ENCODE peak calls at places on chromosomes 4 and X, in nine cellular contexts. One of them, this sample, is unnamed.
A peak's percentile ranks its signal among the peaks of the same experiment; 100 is the strongest.

GRCh38 chr4:89681219-89681618 is 155.7 kb downstream of the SNCA start:
- DNase-seq in AG09309: no peak
- DNase-seq in KBM-7: peak; percentile 13
- DNase-seq in testis: no peak
- DNase-seq in stimulated activated CD4-positive, alpha-beta T cell treated with anti-CD3 and anti-CD28 coated beads, Interleukin-2, amount 100 ng/mL, for 24 hours: no peak
- DNase-seq in HS-5: no peak
- DNase-seq in right atrium auricular region: no peak
- DNase-seq in T-helper 1 cell: no peak
- DNase-seq in NCI-H1092 treated with DMSO at 0.1 percent for 48 hours: no peak
- DNase-seq in this sample: no peak

GRCh38 chr4:139267301-139267700 is 12.7 kb downstream of the MGARP start:
- DNase-seq in AG09309: no peak
- DNase-seq in KBM-7: no peak
- DNase-seq in testis: no peak
- DNase-seq in stimulated activated CD4-positive, alpha-beta T cell treated with anti-CD3 and anti-CD28 coated beads, Interleukin-2, amount 100 ng/mL, for 24 hours: no peak
- DNase-seq in HS-5: no peak
- DNase-seq in right atrium auricular region: no peak
- DNase-seq in T-helper 1 cell: no peak
- DNase-seq in NCI-H1092 treated with DMSO at 0.1 percent for 48 hours: no peak
- DNase-seq in this sample: no peak

GRCh38 chrX:77704881-77705280 is 81.1 kb downstream of the ATRX start:
- DNase-seq in AG09309: no peak
- DNase-seq in KBM-7: no peak
- DNase-seq in testis: no peak
- DNase-seq in stimulated activated CD4-positive, alpha-beta T cell treated with anti-CD3 and anti-CD28 coated beads, Interleukin-2, amount 100 ng/mL, for 24 hours: no peak
- DNase-seq in HS-5: no peak
- DNase-seq in right atrium auricular region: no peak
- DNase-seq in T-helper 1 cell: no peak
- DNase-seq in NCI-H1092 treated with DMSO at 0.1 percent for 48 hours: no peak
- DNase-seq in this sample: no peak

GRCh38 chr4:55364691-55365346 is 18.8 kb downstream of the SRD5A3 start:
- DNase-seq in AG09309: no peak
- DNase-seq in KBM-7: no peak
- DNase-seq in testis: no peak
- DNase-seq in stimulated activated CD4-positive, alpha-beta T cell treated with anti-CD3 and anti-CD28 coated beads, Interleukin-2, amount 100 ng/mL, for 24 hours: no peak
- DNase-seq in HS-5: no peak
- DNase-seq in right atrium auricular region: peak; percentile 2
- DNase-seq in T-helper 1 cell: no peak
- DNase-seq in NCI-H1092 treated with DMSO at 0.1 percent for 48 hours: no peak
- DNase-seq in this sample: no peak

GRCh38 chr4:121484633-121485032 is 103.8 kb upstream of the QRFPR start:
- DNase-seq in AG09309: peak; percentile 32
- DNase-seq in KBM-7: peak; percentile 28
- DNase-seq in testis: peak; percentile 56
- DNase-seq in stimulated activated CD4-positive, alpha-beta T cell treated with anti-CD3 and anti-CD28 coated beads, Interleukin-2, amount 100 ng/mL, for 24 hours: no peak
- DNase-seq in HS-5: peak; percentile 8
- DNase-seq in right atrium auricular region: no peak
- DNase-seq in T-helper 1 cell: no peak
- DNase-seq in NCI-H1092 treated with DMSO at 0.1 percent for 48 hours: peak; percentile 38
- DNase-seq in this sample: peak; percentile 73

GRCh38 chr4:182648766-182649165 is 268.4 kb downstream of the DCTD start:
- DNase-seq in AG09309: no peak
- DNase-seq in KBM-7: no peak
- DNase-seq in testis: no peak
- DNase-seq in stimulated activated CD4-positive, alpha-beta T cell treated with anti-CD3 and anti-CD28 coated beads, Interleukin-2, amount 100 ng/mL, for 24 hours: no peak
- DNase-seq in HS-5: no peak
- DNase-seq in right atrium auricular region: no peak
- DNase-seq in T-helper 1 cell: no peak
- DNase-seq in NCI-H1092 treated with DMSO at 0.1 percent for 48 hours: peak; percentile 41
- DNase-seq in this sample: no peak

GRCh38 chr4:152513078-152513477 is 22.8 kb downstream of the FBXW7 start:
- DNase-seq in AG09309: no peak
- DNase-seq in KBM-7: no peak
- DNase-seq in testis: no peak
- DNase-seq in stimulated activated CD4-positive, alpha-beta T cell treated with anti-CD3 and anti-CD28 coated beads, Interleukin-2, amount 100 ng/mL, for 24 hours: no peak
- DNase-seq in HS-5: no peak
- DNase-seq in right atrium auricular region: no peak
- DNase-seq in T-helper 1 cell: no peak
- DNase-seq in NCI-H1092 treated with DMSO at 0.1 percent for 48 hours: no peak
- DNase-seq in this sample: no peak

GRCh38 chr4:78518551-78518950 is 33.0 kb upstream of the ANXA3 start:
- DNase-seq in AG09309: no peak
- DNase-seq in KBM-7: no peak
- DNase-seq in testis: no peak
- DNase-seq in stimulated activated CD4-positive, alpha-beta T cell treated with anti-CD3 and anti-CD28 coated beads, Interleukin-2, amount 100 ng/mL, for 24 hours: no peak
- DNase-seq in HS-5: no peak
- DNase-seq in right atrium auricular region: no peak
- DNase-seq in T-helper 1 cell: no peak
- DNase-seq in NCI-H1092 treated with DMSO at 0.1 percent for 48 hours: no peak
- DNase-seq in this sample: no peak

GRCh38 chrX:79100791-79101484 is 43.5 kb upstream of the GPR174 start:
- DNase-seq in AG09309: no peak
- DNase-seq in KBM-7: no peak
- DNase-seq in testis: no peak
- DNase-seq in stimulated activated CD4-positive, alpha-beta T cell treated with anti-CD3 and anti-CD28 coated beads, Interleukin-2, amount 100 ng/mL, for 24 hours: no peak
- DNase-seq in HS-5: no peak
- DNase-seq in right atrium auricular region: no peak
- DNase-seq in T-helper 1 cell: no peak
- DNase-seq in NCI-H1092 treated with DMSO at 0.1 percent for 48 hours: no peak
- DNase-seq in this sample: no peak

GRCh38 chrX:42746606-42747005 is 31.4 kb downstream of the PPP1R2C start:
- DNase-seq in AG09309: peak; percentile 47
- DNase-seq in KBM-7: peak; percentile 68
- DNase-seq in testis: no peak
- DNase-seq in stimulated activated CD4-positive, alpha-beta T cell treated with anti-CD3 and anti-CD28 coated beads, Interleukin-2, amount 100 ng/mL, for 24 hours: no peak
- DNase-seq in HS-5: peak; percentile 8
- DNase-seq in right atrium auricular region: no peak
- DNase-seq in T-helper 1 cell: no peak
- DNase-seq in NCI-H1092 treated with DMSO at 0.1 percent for 48 hours: no peak
- DNase-seq in this sample: peak; percentile 91

GRCh38 chr4:150598906-150599305 is 17.0 kb downstream of the MAB21L2 start:
- DNase-seq in AG09309: no peak
- DNase-seq in KBM-7: no peak
- DNase-seq in testis: no peak
- DNase-seq in stimulated activated CD4-positive, alpha-beta T cell treated with anti-CD3 and anti-CD28 coated beads, Interleukin-2, amount 100 ng/mL, for 24 hours: no peak
- DNase-seq in HS-5: no peak
- DNase-seq in right atrium auricular region: no peak
- DNase-seq in T-helper 1 cell: no peak
- DNase-seq in NCI-H1092 treated with DMSO at 0.1 percent for 48 hours: no peak
- DNase-seq in this sample: no peak

GRCh38 chrX:29890004-29890403 is 325.4 kb upstream of the MAGEB2 start:
- DNase-seq in AG09309: no peak
- DNase-seq in KBM-7: no peak
- DNase-seq in testis: no peak
- DNase-seq in stimulated activated CD4-positive, alpha-beta T cell treated with anti-CD3 and anti-CD28 coated beads, Interleukin-2, amount 100 ng/mL, for 24 hours: no peak
- DNase-seq in HS-5: no peak
- DNase-seq in right atrium auricular region: no peak
- DNase-seq in T-helper 1 cell: no peak
- DNase-seq in NCI-H1092 treated with DMSO at 0.1 percent for 48 hours: no peak
- DNase-seq in this sample: peak; percentile 2

GRCh38 chr4:176002007-176002623 is 63.5 kb upstream of the WDR17 start:
- DNase-seq in AG09309: no peak
- DNase-seq in KBM-7: peak; percentile 37
- DNase-seq in testis: peak; percentile 33
- DNase-seq in stimulated activated CD4-positive, alpha-beta T cell treated with anti-CD3 and anti-CD28 coated beads, Interleukin-2, amount 100 ng/mL, for 24 hours: no peak
- DNase-seq in HS-5: no peak
- DNase-seq in right atrium auricular region: no peak
- DNase-seq in T-helper 1 cell: no peak
- DNase-seq in NCI-H1092 treated with DMSO at 0.1 percent for 48 hours: peak; percentile 7
- DNase-seq in this sample: peak; percentile 6

GRCh38 chrX:15815779-15816452 is 25.6 kb downstream of the ZRSR2 start:
- DNase-seq in AG09309: no peak
- DNase-seq in KBM-7: peak; percentile 80
- DNase-seq in testis: peak; percentile 23
- DNase-seq in stimulated activated CD4-positive, alpha-beta T cell treated with anti-CD3 and anti-CD28 coated beads, Interleukin-2, amount 100 ng/mL, for 24 hours: no peak
- DNase-seq in HS-5: no peak
- DNase-seq in right atrium auricular region: no peak
- DNase-seq in T-helper 1 cell: no peak
- DNase-seq in NCI-H1092 treated with DMSO at 0.1 percent for 48 hours: no peak
- DNase-seq in this sample: peak; percentile 38

GRCh38 chr4:646460-646859 is 21.1 kb downstream of the PDE6B start:
- DNase-seq in AG09309: no peak
- DNase-seq in KBM-7: no peak
- DNase-seq in testis: peak; percentile 71
- DNase-seq in stimulated activated CD4-positive, alpha-beta T cell treated with anti-CD3 and anti-CD28 coated beads, Interleukin-2, amount 100 ng/mL, for 24 hours: peak; percentile 38
- DNase-seq in HS-5: no peak
- DNase-seq in right atrium auricular region: no peak
- DNase-seq in T-helper 1 cell: no peak
- DNase-seq in NCI-H1092 treated with DMSO at 0.1 percent for 48 hours: no peak
- DNase-seq in this sample: no peak

GRCh38 chr4:185384877-185385465 is 10.8 kb downstream of the LRP2BP start:
- DNase-seq in AG09309: no peak
- DNase-seq in KBM-7: peak; percentile 70
- DNase-seq in testis: no peak
- DNase-seq in stimulated activated CD4-positive, alpha-beta T cell treated with anti-CD3 and anti-CD28 coated beads, Interleukin-2, amount 100 ng/mL, for 24 hours: no peak
- DNase-seq in HS-5: no peak
- DNase-seq in right atrium auricular region: no peak
- DNase-seq in T-helper 1 cell: no peak
- DNase-seq in NCI-H1092 treated with DMSO at 0.1 percent for 48 hours: no peak
- DNase-seq in this sample: peak; percentile 5

GRCh38 chr4:89410687-89411086 is 103.1 kb upstream of the GPRIN3 start:
- DNase-seq in AG09309: peak; percentile 21
- DNase-seq in KBM-7: no peak
- DNase-seq in testis: no peak
- DNase-seq in stimulated activated CD4-positive, alpha-beta T cell treated with anti-CD3 and anti-CD28 coated beads, Interleukin-2, amount 100 ng/mL, for 24 hours: no peak
- DNase-seq in HS-5: peak; percentile 6
- DNase-seq in right atrium auricular region: no peak
- DNase-seq in T-helper 1 cell: no peak
- DNase-seq in NCI-H1092 treated with DMSO at 0.1 percent for 48 hours: no peak
- DNase-seq in this sample: peak; percentile 57

GRCh38 chrX:97672138-97672537 is 788.4 kb downstream of the RPA4 start:
- DNase-seq in AG09309: no peak
- DNase-seq in KBM-7: no peak
- DNase-seq in testis: no peak
- DNase-seq in stimulated activated CD4-positive, alpha-beta T cell treated with anti-CD3 and anti-CD28 coated beads, Interleukin-2, amount 100 ng/mL, for 24 hours: no peak
- DNase-seq in HS-5: no peak
- DNase-seq in right atrium auricular region: no peak
- DNase-seq in T-helper 1 cell: no peak
- DNase-seq in NCI-H1092 treated with DMSO at 0.1 percent for 48 hours: peak; percentile 66
- DNase-seq in this sample: no peak

GRCh38 chrX:155028749-155029360 is 2.2 kb downstream of the FUNDC2 start:
- DNase-seq in AG09309: no peak
- DNase-seq in KBM-7: no peak
- DNase-seq in testis: no peak
- DNase-seq in stimulated activated CD4-positive, alpha-beta T cell treated with anti-CD3 and anti-CD28 coated beads, Interleukin-2, amount 100 ng/mL, for 24 hours: no peak
- DNase-seq in HS-5: no peak
- DNase-seq in right atrium auricular region: no peak
- DNase-seq in T-helper 1 cell: no peak
- DNase-seq in NCI-H1092 treated with DMSO at 0.1 percent for 48 hours: no peak
- DNase-seq in this sample: peak; percentile 44

GRCh38 chr4:39029752-39030694 is 2.2 kb downstream of the TMEM156 start:
- DNase-seq in AG09309: no peak
- DNase-seq in KBM-7: peak; percentile 40
- DNase-seq in testis: no peak
- DNase-seq in stimulated activated CD4-positive, alpha-beta T cell treated with anti-CD3 and anti-CD28 coated beads, Interleukin-2, amount 100 ng/mL, for 24 hours: no peak
- DNase-seq in HS-5: no peak
- DNase-seq in right atrium auricular region: no peak
- DNase-seq in T-helper 1 cell: no peak
- DNase-seq in NCI-H1092 treated with DMSO at 0.1 percent for 48 hours: no peak
- DNase-seq in this sample: no peak

GRCh38 chr4:42954925-42955669 is 62.6 kb downstream of the GRXCR1 start:
- DNase-seq in AG09309: no peak
- DNase-seq in KBM-7: no peak
- DNase-seq in testis: no peak
- DNase-seq in stimulated activated CD4-positive, alpha-beta T cell treated with anti-CD3 and anti-CD28 coated beads, Interleukin-2, amount 100 ng/mL, for 24 hours: no peak
- DNase-seq in HS-5: no peak
- DNase-seq in right atrium auricular region: no peak
- DNase-seq in T-helper 1 cell: no peak
- DNase-seq in NCI-H1092 treated with DMSO at 0.1 percent for 48 hours: peak; percentile 78
- DNase-seq in this sample: no peak

GRCh38 chr4:74758521-74758920 is 35.8 kb downstream of the BTC start:
- DNase-seq in AG09309: no peak
- DNase-seq in KBM-7: no peak
- DNase-seq in testis: no peak
- DNase-seq in stimulated activated CD4-positive, alpha-beta T cell treated with anti-CD3 and anti-CD28 coated beads, Interleukin-2, amount 100 ng/mL, for 24 hours: no peak
- DNase-seq in HS-5: no peak
- DNase-seq in right atrium auricular region: no peak
- DNase-seq in T-helper 1 cell: no peak
- DNase-seq in NCI-H1092 treated with DMSO at 0.1 percent for 48 hours: no peak
- DNase-seq in this sample: no peak

GRCh38 chrX:9153299-9153698 is 119.4 kb upstream of the FAM9B start:
- DNase-seq in AG09309: no peak
- DNase-seq in KBM-7: no peak
- DNase-seq in testis: no peak
- DNase-seq in stimulated activated CD4-positive, alpha-beta T cell treated with anti-CD3 and anti-CD28 coated beads, Interleukin-2, amount 100 ng/mL, for 24 hours: no peak
- DNase-seq in HS-5: no peak
- DNase-seq in right atrium auricular region: no peak
- DNase-seq in T-helper 1 cell: no peak
- DNase-seq in NCI-H1092 treated with DMSO at 0.1 percent for 48 hours: no peak
- DNase-seq in this sample: peak; percentile 44

This sample was measured in AG10803.